ENCODE peak calls at places on chromosomes 11 and 22, in nine cellular contexts. F is WERI-Rb-1, T is right lobe of liver, R is left ventricle myocardium inferior, H is tibial artery, I is brain microvascular endothelial cell, S is psoas muscle, N is body of pancreas, B is heart left ventricle. D is an unnamed sample.

GRCh38 chr11:79311461-79311860 is 129.4 kb downstream of the TENM4 start:
- DNase-seq in F (no peak), T (no peak), I (no peak), B (no peak), S (no peak), N (no peak), H (no peak), R (no peak), D (no peak)

GRCh38 chr11:18791175-18792065 is at the start of gene PTPN5:
- DNase-seq in T (no peak), F (peak; percentile 20), S (no peak), R (no peak), N (no peak), I (no peak), B (peak; percentile 66), H (no peak), D (no peak)

GRCh38 chr22:23894710-23895598 is 771 bp downstream of the MIF start:
- DNase-seq in B (peak; percentile 81), N (peak; percentile 79), F (peak; percentile 85), T (peak; percentile 85), I (peak; percentile 58), S (peak; percentile 70), H (peak; percentile 62), R (peak; percentile 64), D (peak; percentile 75)

GRCh38 chr11:121554552-121554951 is 101.8 kb upstream of the SORL1-AS1 start:
- DNase-seq in R (no peak), B (no peak), N (no peak), T (no peak), I (no peak), S (no peak), H (no peak), F (no peak), D (no peak)

GRCh38 chr22:43006753-43007152 is 8.2 kb downstream of the PACSIN2 start:
- DNase-seq in F (peak; percentile 34), T (no peak), H (no peak), S (no peak), B (no peak), N (no peak), R (no peak), I (no peak), D (no peak)

GRCh38 chr11:88231894-88232482 is 56.7 kb upstream of the RAB38 start:
- DNase-seq in R (no peak), F (peak; percentile 28), N (no peak), H (no peak), S (no peak), I (peak; percentile 37), B (no peak), T (no peak), D (no peak)

GRCh38 chr22:45072322-45072903 is 62.6 kb upstream of the PHF21B start:
- DNase-seq in T (no peak), F (no peak), R (no peak), I (peak; percentile 54), B (no peak), S (no peak), H (no peak), N (no peak), D (peak; percentile 19)

GRCh38 chr11:48066881-48067800 is 86.8 kb downstream of the PTPRJ start:
- DNase-seq in S (no peak), I (no peak), N (no peak), R (no peak), H (no peak), B (no peak), T (no peak), F (no peak), D (no peak)

GRCh38 chr22:20607157-20607907 is 99.9 kb downstream of the MED15 start:
- DNase-seq in T (no peak), N (no peak), I (no peak), B (no peak), H (no peak), F (no peak), R (no peak), S (no peak), D (no peak)

GRCh38 chr11:47532597-47533213 is 20.2 kb downstream of the CELF1 start:
- DNase-seq in R (no peak), N (no peak), B (no peak), S (no peak), I (no peak), H (no peak), T (no peak), F (no peak), D (no peak)

GRCh38 chr22:30802202-30803166 is 107.8 kb downstream of the OSBP2 start:
- DNase-seq in H (peak; percentile 75), T (peak; percentile 87), R (peak; percentile 85), I (peak; percentile 77), S (peak; percentile 89), N (peak; percentile 88), B (peak; percentile 90), F (peak; percentile 82), D (peak; percentile 79)

GRCh38 chr22:48968201-48968959 is 859.3 kb downstream of the BRD1 start:
- DNase-seq in I (no peak), T (peak; percentile 39), B (no peak), S (no peak), R (peak; percentile 5), N (peak; percentile 29), H (no peak), F (peak; percentile 56), D (peak; percentile 5)

GRCh38 chr11:6622261-6623171 is 3.3 kb upstream of the TPP1 start:
- DNase-seq in F (no peak), S (no peak), T (no peak), H (no peak), R (no peak), I (no peak), N (no peak), B (no peak), D (peak; percentile 16)

GRCh38 chr11:128463975-128464374 is 123.4 kb downstream of the ETS1 start:
- DNase-seq in R (no peak), H (no peak), I (peak; percentile 42), T (no peak), B (no peak), N (no peak), F (no peak), S (no peak), D (no peak)

GRCh38 chr22:50323900-50324299 is 2.9 kb downstream of the DENND6B start:
- DNase-seq in H (no peak), F (no peak), N (no peak), S (no peak), I (no peak), T (no peak), B (no peak), R (no peak), D (no peak)

GRCh38 chr11:829116-829945 is 1.6 kb downstream of the CRACR2B start:
- DNase-seq in S (no peak), B (no peak), H (no peak), R (peak; percentile 56), I (no peak), N (no peak), F (no peak), T (no peak), D (no peak)

GRCh38 chr11:20156280-20156875 is 3.9 kb downstream of the DBX1 start:
- DNase-seq in H (no peak), B (no peak), T (no peak), F (no peak), R (no peak), S (peak; percentile 14), N (no peak), I (no peak), D (no peak)

GRCh38 chr11:42651654-42652053 is 660.1 kb upstream of the API5 start:
- DNase-seq in H (no peak), T (no peak), N (no peak), I (no peak), R (no peak), B (no peak), S (no peak), F (no peak), D (no peak)

GRCh38 chr11:42647993-42648392 is 663.8 kb upstream of the API5 start:
- DNase-seq in S (no peak), N (no peak), H (no peak), B (no peak), R (no peak), T (no peak), F (no peak), I (no peak), D (no peak)

GRCh38 chr11:42646959-42647358 is 664.8 kb upstream of the API5 start:
- DNase-seq in I (no peak), S (no peak), H (no peak), R (no peak), N (no peak), B (no peak), F (no peak), T (no peak), D (no peak)
- TF ChIP-seq CTCF in I (no peak), S (no peak), H (no peak), R (no peak), N (no peak), B (no peak), F (no peak), T (no peak), D (no peak)

GRCh38 chr11:76129729-76130128 is 76.6 kb downstream of the WNT11 start:
- DNase-seq in H (no peak), F (no peak), N (no peak), S (no peak), T (no peak), I (no peak), B (no peak), R (no peak), D (no peak)

GRCh38 chr11:76134239-76134638 is 72.1 kb downstream of the WNT11 start:
- DNase-seq in T (no peak), I (no peak), H (no peak), B (no peak), N (no peak), R (no peak), F (no peak), S (no peak), D (no peak)

GRCh38 chr11:76131585-76131984 is 74.7 kb downstream of the WNT11 start:
- DNase-seq in B (no peak), S (no peak), R (no peak), I (no peak), H (no peak), F (no peak), T (no peak), N (no peak), D (no peak)

GRCh38 chr11:76131142-76131541 is 75.2 kb downstream of the WNT11 start:
- DNase-seq in N (no peak), H (no peak), R (no peak), I (no peak), B (no peak), S (no peak), F (peak; percentile 32), T (no peak), D (no peak)

GRCh38 chr11:76132268-76132667 is 74.0 kb downstream of the WNT11 start:
- DNase-seq in I (no peak), F (no peak), B (no peak), T (no peak), H (no peak), S (no peak), R (no peak), N (no peak), D (no peak)
- H3K27ac ChIP-seq in I (no peak overlapping the region), F (no peak overlapping the region), B (peak overlapping the region; percentile 74), T (no peak overlapping the region), H (peak overlapping the region; percentile 67), S (no peak overlapping the region), R (peak overlapping the region; percentile 74), N (no peak overlapping the region), D (peak overlapping the region; percentile 65)

GRCh38 chr11:63871962-63872832 is 33.3 kb downstream of the MARK2 start:
- DNase-seq in H (peak; percentile 90), I (peak; percentile 87), R (peak; percentile 75), F (peak; percentile 63), T (peak; percentile 95), B (peak; percentile 76), N (peak; percentile 84), S (peak; percentile 78), D (peak; percentile 78)
- TF ChIP-seq CTCF in H (peak; percentile 47), I (peak; percentile 62), R (peak; percentile 68), F (peak; percentile 56), T (peak; percentile 67), B (peak; percentile 68), N (peak; percentile 92), S (peak; percentile 50), D (peak; percentile 24)

GRCh38 chr11:73975479-73975757 is 7.2 kb downstream of the UCP2 start:
- DNase-seq in N (no peak), H (no peak), T (no peak), F (no peak), I (no peak), S (no peak), R (no peak), B (no peak), D (no peak)
- H3K27ac ChIP-seq in N (no peak overlapping the region), H (no peak overlapping the region), T (no peak overlapping the region), F (no peak overlapping the region), I (no peak overlapping the region), S (no peak overlapping the region), R (no peak overlapping the region), B (no peak overlapping the region), D (no peak overlapping the region)